ENCODE peak calls at places on chromosome 11, in four cellular contexts. Y is H1, R is IMR-90, J is mesendoderm. L is an unnamed sample.

GRCh38 chr11:11514246-11514645 is 107.6 kb downstream of the GALNT18 start:
- DNase-seq in Y (no peak), R (no peak), J (peak), L (peak)

GRCh38 chr11:12893787-12894672 is 115.1 kb upstream of the RASSF10 start:
- DNase-seq in Y (peak), R (peak), J (peak), L (peak)

GRCh38 chr11:116282481-116282880 is 490.3 kb downstream of the BUD13 start:
- DNase-seq in Y (no peak), R (no peak), J (no peak), L (no peak)

GRCh38 chr11:101346591-101346990 is 217.0 kb upstream of the PGR start:
- DNase-seq in Y (no peak), R (peak), J (no peak), L (no peak)

GRCh38 chr11:23875407-23875950 is 621.4 kb upstream of the LUZP2 start:
- DNase-seq in Y (no peak), R (peak), J (no peak), L (no peak)

GRCh38 chr11:129928923-129929692 is 33.7 kb upstream of the NFRKB start:
- DNase-seq in Y (no peak), R (no peak), J (no peak), L (no peak)

GRCh38 chr11:75563978-75564552 is 2.0 kb downstream of the SERPINH1 start:
- DNase-seq in Y (peak), R (peak), J (peak), L (peak)

GRCh38 chr11:125132586-125132985 is 21.2 kb upstream of the TMEM218 start:
- DNase-seq in Y (no peak), R (peak), J (no peak), L (no peak)

GRCh38 chr11:2991477-2992233 is 474 bp downstream of the NAP1L4 start:
- DNase-seq in Y (no peak), R (peak), J (peak), L (no peak)

GRCh38 chr11:27873664-27874063 is 173.4 kb upstream of the BDNF start:
- DNase-seq in Y (no peak), R (no peak), J (peak), L (no peak)

GRCh38 chr11:43010042-43010441 is 301.8 kb upstream of the API5 start:
- DNase-seq in Y (no peak), R (no peak), J (peak), L (no peak)

GRCh38 chr11:86449993-86450629 is 75.4 kb downstream of the CCDC81 start:
- DNase-seq in Y (no peak), R (no peak), J (no peak), L (no peak)

GRCh38 chr11:116073854-116074837 is 569.9 kb upstream of the CADM1 start:
- DNase-seq in Y (no peak), R (no peak), J (peak), L (no peak)

GRCh38 chr11:113457784-113458183 is 17.4 kb downstream of the DRD2 start:
- DNase-seq in Y (peak), R (no peak), J (peak), L (peak)

GRCh38 chr11:126176853-126177470 is 34.5 kb downstream of the RPUSD4 start:
- DNase-seq in Y (no peak), R (no peak), J (no peak), L (no peak)

GRCh38 chr11:39177678-39178077 is 2281.8 kb downstream of the LRRC4C start:
- DNase-seq in Y (no peak), R (no peak), J (no peak), L (no peak)

GRCh38 chr11:117903505-117904382 is 25.5 kb downstream of the TMPRSS13 start:
- DNase-seq in Y (no peak), R (no peak), J (no peak), L (no peak)

GRCh38 chr11:71914127-71914526 is 14.3 kb downstream of the XNDC1N start:
- DNase-seq in Y (no peak), R (peak), J (no peak), L (no peak)

GRCh38 chr11:124763156-124763947 is 1.3 kb upstream of the ESAM start:
- DNase-seq in Y (peak), R (peak), J (peak), L (peak)

GRCh38 chr11:18168372-18168771 is 4.3 kb upstream of the MRGPRX4 start:
- DNase-seq in Y (no peak), R (no peak), J (no peak), L (no peak)

GRCh38 chr11:119474682-119475596 is 52.0 kb upstream of the THY1 start:
- DNase-seq in Y (peak), R (peak), J (peak), L (peak)

DNA sequence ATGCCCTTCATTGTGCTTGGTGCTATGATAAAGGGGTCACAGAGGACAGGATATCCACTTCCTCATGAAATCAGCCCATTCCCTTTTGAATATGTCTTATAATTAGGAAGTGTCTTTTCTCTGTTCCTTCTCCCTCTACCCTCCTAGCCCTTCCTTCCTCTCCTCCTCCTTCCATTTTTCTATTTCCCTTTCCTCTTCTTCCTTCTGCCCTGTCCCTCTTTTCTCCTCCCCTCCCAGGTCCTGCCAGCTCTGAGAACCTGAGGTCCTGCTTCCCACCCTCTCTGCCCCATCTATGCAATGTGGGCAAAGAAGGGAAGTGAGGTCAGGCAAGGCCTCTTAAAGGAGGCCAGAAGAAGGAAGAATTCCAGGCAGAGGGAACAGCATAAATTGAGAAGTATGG is 7.8 kb upstream of the UBASH3B start:
- DNase-seq in Y (no peak), R (no peak), J (no peak), L (no peak)
- H2BK5ac ChIP-seq in Y (no peak), R (no peak), J (no peak), L (no peak)

DNA sequence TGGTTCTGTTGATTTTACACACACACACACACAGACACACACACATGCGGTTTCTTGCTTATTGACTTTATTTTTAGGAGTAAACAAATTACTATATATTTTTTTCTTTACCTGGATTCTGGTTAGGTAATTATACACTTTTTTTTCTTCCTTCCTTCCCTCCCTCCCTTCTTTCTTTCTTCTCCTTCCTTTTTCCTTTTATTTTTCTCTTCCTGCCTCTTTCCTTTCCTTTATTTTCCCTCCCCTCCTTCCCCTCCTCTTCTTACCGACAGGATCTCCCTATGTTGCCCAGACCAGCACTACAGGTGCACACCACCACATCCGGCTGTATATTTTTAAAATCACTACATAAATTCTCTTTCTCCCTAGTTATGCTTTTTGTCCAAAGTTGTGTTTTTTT is 3.1 kb upstream of the SPDYC start:
- DNase-seq in Y (no peak), R (no peak), J (no peak), L (no peak)
- H3K56ac ChIP-seq in Y (no peak), R (no peak), J (no peak), L (no peak)

DNA sequence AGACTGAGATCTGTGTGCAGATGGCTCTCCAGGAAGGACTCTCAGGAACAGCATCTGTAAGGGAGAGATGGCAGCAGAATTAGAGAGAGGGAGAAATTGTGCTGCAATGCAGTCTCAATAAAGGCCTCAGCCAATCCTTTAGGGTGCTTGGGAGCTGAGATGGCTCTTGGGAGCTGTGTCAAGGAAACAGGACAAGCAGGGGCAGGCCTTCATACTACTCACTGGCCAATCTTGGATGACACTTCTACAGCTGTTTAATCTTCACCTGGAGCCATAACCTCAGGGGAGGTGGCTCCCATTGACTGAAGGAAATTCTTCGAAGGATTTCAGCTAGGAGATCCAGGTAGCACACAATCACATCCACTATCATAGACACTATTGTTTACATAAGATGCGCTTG is 10.0 kb downstream of the OR5B21 start:
- DNase-seq in Y (no peak), R (no peak), J (no peak), L (no peak)
- H2BK5ac ChIP-seq in Y (no peak), R (peak), J (no peak), L (no peak)

DNA sequence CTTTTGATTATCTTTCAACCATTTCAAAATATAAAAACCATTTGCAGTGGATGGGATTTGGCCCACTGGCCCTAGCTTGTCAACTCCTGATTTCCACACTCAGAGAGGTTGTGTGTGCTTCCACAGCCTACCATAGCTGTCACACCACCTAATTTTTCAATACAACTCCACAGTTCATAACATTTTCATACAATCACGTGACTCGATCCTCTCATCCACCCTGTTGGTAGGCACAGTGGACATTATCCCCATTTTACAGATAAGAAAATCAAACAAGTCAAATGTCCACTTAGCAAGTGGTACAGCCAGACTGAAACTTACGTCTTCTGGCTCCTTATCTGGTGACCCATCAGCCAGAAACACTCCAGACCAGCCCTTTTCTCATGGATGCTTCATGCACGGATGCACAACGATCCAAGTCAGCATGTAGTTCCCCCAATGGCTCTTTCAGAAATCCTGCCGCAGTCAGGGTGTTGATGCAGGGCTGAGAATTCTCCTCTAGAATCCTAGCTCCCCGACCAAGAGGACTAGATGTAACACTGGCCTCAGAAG is 88.0 kb downstream of the ABTB2 start:
- DNase-seq in Y (no peak), R (no peak), J (no peak), L (no peak)
- H3K56ac ChIP-seq in Y (no peak), R (no peak), J (no peak), L (no peak)

GRCh38 chr11:13964771-13965074 is 2.2 kb downstream of the SPON1 start:
- DNase-seq in Y (no peak), R (no peak), J (no peak), L (no peak)

GRCh38 chr11:13962198-13962561 is 343 bp upstream of the SPON1 start:
- DNase-seq in Y (no peak), R (no peak), J (no peak), L (no peak)

GRCh38 chr11:13963949-13964770 is 1.6 kb downstream of the SPON1 start:
- DNase-seq in Y (peak), R (no peak), J (peak), L (peak)

GRCh38 chr11:13963169-13963948 is 836 bp downstream of the SPON1 start:
- DNase-seq in Y (no peak), R (peak), J (peak), L (peak)

DNA sequence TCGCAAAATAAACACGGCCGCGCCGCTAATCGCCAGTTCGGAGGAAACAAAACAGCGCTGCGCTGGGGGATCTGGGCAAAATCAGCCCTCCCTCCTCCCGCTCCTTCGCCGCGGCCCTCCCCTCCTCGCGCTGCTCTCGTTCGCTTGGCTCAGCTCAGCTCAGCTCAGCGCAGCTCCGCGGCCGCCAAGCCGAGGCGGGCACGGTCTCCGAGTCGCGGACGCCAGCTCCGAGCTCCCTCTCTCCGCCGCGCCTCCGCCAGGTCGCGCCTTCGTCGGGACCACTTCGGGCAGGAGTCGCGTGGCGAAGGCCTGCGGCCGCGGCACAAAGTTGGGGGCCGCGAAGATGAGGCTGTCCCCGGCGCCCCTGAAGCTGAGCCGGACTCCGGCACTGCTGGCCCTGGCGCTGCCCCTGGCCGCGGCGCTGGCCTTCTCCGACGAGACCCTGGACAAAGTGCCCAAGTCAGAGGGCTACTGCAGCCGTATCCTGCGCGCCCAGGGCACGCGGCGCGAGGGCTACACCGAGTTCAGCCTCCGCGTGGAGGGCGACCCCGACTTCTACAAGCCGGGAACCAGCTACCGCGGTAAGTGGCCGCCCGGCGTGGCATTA is at the start of gene SPON1:
- DNase-seq in Y (peak), R (peak), J (peak), L (peak)
- H2BK5ac ChIP-seq in Y (peak), R (no peak), J (no peak), L (no peak)

GRCh38 chr11:112057170-112057569 is 16.6 kb downstream of the PIH1D2 start:
- DNase-seq in Y (no peak), R (no peak), J (no peak), L (no peak)
- H3K56ac ChIP-seq in Y (no peak), R (no peak), J (no peak), L (no peak)

DNA sequence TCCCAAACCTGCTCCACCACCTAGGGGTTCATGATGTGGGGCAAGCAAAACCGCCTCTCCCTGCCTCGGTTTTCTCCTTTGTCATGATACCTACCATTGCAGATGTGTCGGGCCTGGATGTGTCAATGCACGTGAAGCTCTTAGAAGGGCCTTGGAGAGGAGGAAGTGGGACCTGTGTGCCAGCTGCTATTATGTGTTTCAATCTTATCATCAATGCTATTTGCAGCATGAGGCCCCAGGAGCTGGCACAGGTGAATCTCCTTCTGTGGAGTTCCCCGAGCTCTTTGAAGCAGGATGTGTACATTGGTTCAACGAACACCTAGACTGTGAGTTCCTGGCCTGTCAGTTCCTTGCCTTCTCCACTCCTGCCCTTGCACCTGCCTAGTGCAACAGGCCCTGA is 331.6 kb downstream of the CTTN start:
- DNase-seq in Y (no peak), R (no peak), J (no peak), L (no peak)
- H2BK5ac ChIP-seq in Y (no peak), R (no peak), J (no peak), L (no peak)

L was measured in H9.